ENCODE peak calls at places on chromosomes 4 and X, in six cellular contexts. G is iPS DF 6.9; W is Right ventricle myocardium superior; M is H7; P is activated CD4-positive, alpha-beta T cell treated with anti-CD3 and anti-CD28 coated beads, Interleukin-2, amount 10 ng/mL, durations not matched to agents 7 days and 5 days; X is NAMALWA. J is an unnamed sample.

GRCh38 chr4:48499551-48500066 is 9.6 kb downstream of the ZAR1 start:
- DNase-seq in G (no peak), W (no peak), M (no peak), P (no peak), X (no peak), J (no peak)

GRCh38 chr4:177057191-177057590 is 252.5 kb upstream of the NEIL3 start:
- DNase-seq in G (no peak), W (no peak), M (no peak), P (no peak), X (no peak), J (no peak)

GRCh38 chr4:113888006-113888405 is 91.4 kb downstream of the ARSJ start:
- DNase-seq in G (no peak), W (no peak), M (no peak), P (no peak), X (no peak), J (no peak)

GRCh38 chrX:45768666-45769065 is 568.0 kb upstream of the DIPK2B start:
- DNase-seq in G (no peak), W (no peak), M (no peak), P (no peak), X (no peak), J (no peak)

GRCh38 chr4:84578540-84579409 is 4.2 kb upstream of the CDS1 start:
- DNase-seq in G (no peak), W (no peak), M (no peak), P (no peak), X (peak), J (no peak)

GRCh38 chr4:77014256-77014655 is 61.5 kb downstream of the CCNI start:
- DNase-seq in G (no peak), W (no peak), M (no peak), P (no peak), X (no peak), J (no peak)

GRCh38 chrX:34350552-34350951 is 218.4 kb upstream of the FAM47A start:
- DNase-seq in G (no peak), W (no peak), M (no peak), P (no peak), X (no peak), J (no peak)

GRCh38 chr4:38354421-38354820 is 309.6 kb upstream of the KLF3 start:
- DNase-seq in G (no peak), W (no peak), M (no peak), P (no peak), X (no peak), J (no peak)

GRCh38 chr4:108512615-108513505 is 107.5 kb upstream of the RPL34 start:
- DNase-seq in G (peak), W (peak), M (peak), P (peak), X (no peak), J (peak)

GRCh38 chr4:1871471-1872021 is 353 bp downstream of the NSD2 start:
- DNase-seq in G (no peak), W (no peak), M (peak), P (no peak), X (peak), J (no peak)

GRCh38 chr4:82394896-82395295 is 21.1 kb upstream of the HNRNPD start:
- DNase-seq in G (no peak), W (no peak), M (peak), P (no peak), X (no peak), J (no peak)

GRCh38 chrX:23434356-23434884 is 99.8 kb downstream of the PTCHD1 start:
- DNase-seq in G (no peak), W (peak), M (no peak), P (no peak), X (no peak), J (no peak)

GRCh38 chr4:5700459-5700858 is 7.9 kb downstream of the EVC2 start:
- DNase-seq in G (no peak), W (no peak), M (no peak), P (no peak), X (no peak), J (no peak)

GRCh38 chrX:110418857-110419249 is 60.2 kb downstream of the RTL9 start:
- DNase-seq in G (no peak), W (no peak), M (no peak), P (no peak), X (no peak), J (no peak)

GRCh38 chrX:129930941-129931410 is 25.0 kb downstream of the UTP14A start:
- DNase-seq in G (no peak), W (peak), M (peak), P (no peak), X (no peak), J (no peak)

GRCh38 chrX:8960809-8961413 is 73.0 kb downstream of the FAM9B start:
- DNase-seq in G (no peak), W (no peak), M (no peak), P (no peak), X (peak), J (no peak)

GRCh38 chr4:85700362-85700761 is 225.4 kb downstream of the ARHGAP24 start:
- DNase-seq in G (no peak), W (no peak), M (no peak), P (no peak), X (peak), J (no peak)

GRCh38 chrX:134186362-134187121 is 50.4 kb upstream of the CCDC160 start:
- DNase-seq in G (no peak), W (no peak), M (no peak), P (peak), X (peak), J (no peak)

GRCh38 chr4:6767725-6768538 is 14.6 kb upstream of the KIAA0232 start:
- DNase-seq in G (no peak), W (no peak), M (no peak), P (no peak), X (no peak), J (no peak)

GRCh38 chrX:22109442-22109841 is 77.3 kb downstream of the PHEX start:
- DNase-seq in G (no peak), W (no peak), M (no peak), P (no peak), X (no peak), J (peak)

GRCh38 chr4:70943115-70943514 is 40.9 kb downstream of the MOB1B start:
- DNase-seq in G (no peak), W (no peak), M (no peak), P (no peak), X (peak), J (no peak)

GRCh38 chr4:54717694-54718093 is 59.9 kb downstream of the KIT start:
- DNase-seq in G (no peak), W (no peak), M (no peak), P (no peak), X (no peak), J (no peak)

GRCh38 chr4:7358100-7358735 is 76.5 kb downstream of the PSAPL1 start:
- DNase-seq in G (no peak), W (peak), M (no peak), P (no peak), X (no peak), J (no peak)

GRCh38 chr4:6465985-6466384 is 6.4 kb downstream of the PPP2R2C start:
- DNase-seq in G (no peak), W (no peak), M (peak), P (no peak), X (no peak), J (no peak)

GRCh38 chr4:182338059-182338458 is 94.9 kb downstream of the TENM3 start:
- DNase-seq in G (no peak), W (no peak), M (no peak), P (no peak), X (no peak), J (no peak)

GRCh38 chrX:2627272-2627867 is 63.7 kb upstream of the CD99 start:
- DNase-seq in G (no peak), W (no peak), M (peak), P (peak), X (peak), J (peak)

GRCh38 chrX:71558920-71559319 is 19.3 kb upstream of the GCNA start:
- DNase-seq in G (no peak), W (no peak), M (no peak), P (no peak), X (no peak), J (no peak)

GRCh38 chrX:310621-311155 is 7.9 kb downstream of the GTPBP6 start:
- DNase-seq in G (no peak), W (peak), M (peak), P (no peak), X (no peak), J (no peak)

GRCh38 chr4:138192113-138192512 is 50.0 kb downstream of the SLC7A11 start:
- DNase-seq in G (no peak), W (no peak), M (no peak), P (no peak), X (no peak), J (no peak)

GRCh38 chr4:129095811-129096454 is at the start of gene C4orf33:
- DNase-seq in G (no peak), W (peak), M (peak), P (peak), X (peak), J (no peak)

GRCh38 chr4:179586460-179586859 is 2144.2 kb upstream of the AGA start:
- DNase-seq in G (peak), W (no peak), M (no peak), P (no peak), X (no peak), J (no peak)

GRCh38 chrX:41723305-41723704 is 676 bp upstream of the GPR82 start:
- DNase-seq in G (no peak), W (no peak), M (no peak), P (no peak), X (no peak), J (no peak)

GRCh38 chrX:44071847-44072545 is 98.8 kb upstream of the NDP start:
- DNase-seq in G (no peak), W (no peak), M (no peak), P (no peak), X (no peak), J (no peak)

GRCh38 chr4:78065514-78066192 is 8.5 kb downstream of the FRAS1 start:
- DNase-seq in G (no peak), W (no peak), M (no peak), P (no peak), X (no peak), J (no peak)